ENCODE peak calls at places on chromosomes 12 and 14, in nine cellular contexts. S is left lung, Z is cardiac fibroblast, D is mesenchymal stem cell, A is OCI-LY7, R is right cardiac atrium, U is GM06990, M is heart right ventricle, Y is PC-9. W is an unnamed sample.

GRCh38 chr14:103896578-103896977 is 31.7 kb upstream of the TDRD9 start:
- DNase-seq in R (no peak), D (no peak), Z (no peak), U (no peak), Y (no peak), M (no peak), S (no peak), A (no peak), W (no peak)

GRCh38 chr12:76636141-76636692 is 76.6 kb upstream of the OSBPL8 start:
- DNase-seq in U (no peak), R (no peak), A (no peak), S (no peak), Y (peak; percentile 39), M (no peak), D (no peak), Z (peak; percentile 79), W (no peak)

GRCh38 chr12:46217686-46218508 is 50.9 kb downstream of the SLC38A1 start:
- DNase-seq in D (no peak), A (peak; percentile 89), Y (no peak), M (no peak), Z (no peak), U (peak; percentile 77), S (no peak), R (no peak), W (no peak)

GRCh38 chr12:2960432-2960956 is 1.3 kb downstream of the TEAD4 start:
- DNase-seq in U (no peak), M (no peak), D (peak; percentile 72), S (no peak), R (no peak), A (no peak), Z (peak; percentile 25), Y (peak; percentile 48), W (no peak)

GRCh38 chr14:59189281-59189821 is 884 bp downstream of the DAAM1 start:
- DNase-seq in M (peak; percentile 21), A (peak; percentile 78), S (peak; percentile 40), R (peak; percentile 62), Z (peak; percentile 35), U (peak; percentile 66), D (no peak), Y (no peak), W (no peak)

GRCh38 chr12:54017027-54017788 is 8.4 kb downstream of the HOXC8 start:
- DNase-seq in D (peak; percentile 80), R (no peak), A (peak; percentile 77), S (no peak), U (no peak), M (no peak), Y (peak; percentile 52), Z (no peak), W (no peak)

GRCh38 chr14:99006271-99006670 is 265.7 kb downstream of the BCL11B start:
- DNase-seq in S (no peak), M (no peak), D (no peak), U (no peak), Y (no peak), R (no peak), Z (no peak), A (no peak), W (no peak)

GRCh38 chr12:79710707-79711483 is 20.1 kb upstream of the PAWR start:
- DNase-seq in D (no peak), Z (no peak), U (no peak), M (no peak), Y (no peak), S (no peak), R (peak; percentile 35), A (no peak), W (no peak)

GRCh38 chr12:128076188-128076587 is 190.8 kb upstream of the TMEM132C start:
- DNase-seq in S (no peak), D (peak; percentile 81), Y (no peak), M (no peak), Z (peak; percentile 30), A (no peak), U (no peak), R (no peak), W (peak; percentile 64)

GRCh38 chr12:24709201-24709600 is 239.7 kb downstream of the BCAT1 start:
- DNase-seq in D (peak; percentile 48), M (no peak), A (no peak), S (no peak), U (no peak), Y (no peak), R (no peak), Z (peak; percentile 18), W (no peak)

GRCh38 chr12:64124511-64125197 is 97.4 kb downstream of the KICS2 start:
- DNase-seq in Y (no peak), A (no peak), D (peak; percentile 20), R (no peak), U (no peak), S (no peak), Z (peak; percentile 26), M (no peak), W (no peak)

GRCh38 chr12:80175307-80175930 is 76.1 kb downstream of the OTOGL start:
- DNase-seq in M (no peak), Y (peak; percentile 48), Z (peak; percentile 37), A (no peak), S (no peak), R (no peak), U (no peak), D (no peak), W (no peak)

DNA sequence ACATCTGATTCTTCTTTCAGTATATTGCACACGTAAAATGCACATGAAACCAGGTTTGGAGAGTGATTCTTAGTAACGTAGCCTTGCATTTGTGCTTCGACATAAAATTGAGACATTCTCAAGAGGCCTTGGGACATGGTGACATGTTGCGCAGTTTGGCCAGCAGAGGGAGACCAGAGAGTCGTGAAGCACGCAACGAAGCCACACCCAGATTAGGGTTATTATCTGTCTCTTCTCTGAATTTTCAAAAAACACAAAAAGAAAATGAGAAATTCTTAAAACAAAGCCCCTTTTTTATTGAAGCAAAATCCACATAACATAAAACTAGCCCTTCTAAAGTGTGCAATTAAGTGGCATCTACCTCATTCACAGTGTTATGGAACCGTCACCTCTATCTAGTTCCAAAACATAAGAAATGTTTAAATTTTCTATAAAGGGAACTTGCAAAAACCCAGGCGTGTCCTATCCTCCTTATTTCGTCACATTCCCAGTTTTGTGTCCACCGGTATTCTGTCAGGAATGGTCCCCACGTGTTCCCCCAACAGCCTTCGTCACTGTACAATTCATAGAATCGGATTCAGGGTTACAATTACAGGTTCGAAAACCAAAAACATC is 108.8 kb upstream of the ATF7IP start:
- DNase-seq in R (peak; percentile 94), U (no peak), M (peak; percentile 90), Z (peak; percentile 95), Y (no peak), D (peak; percentile 81), S (peak; percentile 83), A (peak; percentile 94), W (peak; percentile 59)
- H3K4me3 ChIP-seq in R (no peak overlapping the region), U (no peak overlapping the region), M (no peak overlapping the region), Z (no peak overlapping the region), Y (peak overlapping the region; percentile 36), D (peak overlapping the region; percentile 38), S (no peak overlapping the region), A (peak overlapping the region; percentile 42), W (no peak overlapping the region)

GRCh38 chr12:104520242-104520900 is 63.6 kb downstream of the CHST11 start:
- DNase-seq in R (no peak), M (no peak), Z (peak; percentile 38), D (peak; percentile 90), S (no peak), U (peak; percentile 32), Y (no peak), A (peak; percentile 79), W (no peak)

GRCh38 chr12:104524026-104524425 is 67.3 kb downstream of the CHST11 start:
- DNase-seq in Z (no peak), S (no peak), Y (no peak), M (no peak), R (no peak), U (no peak), A (no peak), D (no peak), W (no peak)

GRCh38 chr12:104521731-104522130 is 65.0 kb downstream of the CHST11 start:
- DNase-seq in D (peak; percentile 34), Y (no peak), R (no peak), Z (peak; percentile 50), S (no peak), A (no peak), M (no peak), U (no peak), W (no peak)

GRCh38 chr12:104524433-104524832 is 67.7 kb downstream of the CHST11 start:
- DNase-seq in Y (no peak), A (no peak), M (no peak), Z (no peak), D (no peak), R (no peak), U (no peak), S (no peak), W (no peak)

DNA sequence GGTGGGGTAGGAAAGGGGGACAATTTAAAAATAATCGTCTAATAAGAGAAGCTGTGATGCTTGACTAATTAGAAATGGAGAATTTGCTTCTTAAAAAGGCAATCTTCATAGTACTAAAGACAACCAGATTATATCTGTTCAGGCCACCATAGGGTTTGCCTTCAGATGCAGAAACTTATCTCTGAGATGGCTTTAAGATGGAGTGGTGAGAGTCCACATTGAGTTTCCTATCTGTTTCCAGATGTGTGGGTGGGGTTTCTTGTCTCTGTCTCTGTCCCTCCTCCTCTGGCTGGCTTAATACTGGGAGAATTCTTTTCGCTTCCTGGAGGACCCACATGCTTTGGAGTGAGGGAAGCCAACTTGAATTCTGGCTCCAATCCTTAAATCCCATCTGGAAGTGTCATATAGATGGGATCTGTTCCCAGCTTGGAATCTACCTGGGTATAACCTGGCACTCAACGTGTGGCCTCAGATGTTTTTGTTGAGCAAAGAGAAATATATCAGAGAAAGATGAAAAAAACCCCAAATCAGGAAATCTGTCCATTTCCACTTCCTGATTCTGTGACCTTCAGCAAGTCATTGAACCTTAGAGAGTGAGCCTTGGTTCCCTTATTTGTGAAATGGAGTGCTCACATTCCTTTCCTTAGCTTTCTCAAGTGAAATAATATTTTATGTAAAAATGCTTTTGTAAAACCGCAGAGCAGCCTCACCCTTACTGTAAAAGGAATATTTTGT is 66.4 kb downstream of the CHST11 start:
- DNase-seq in U (no peak), Z (peak; percentile 15), D (no peak), A (peak; percentile 63), S (no peak), M (no peak), Y (no peak), R (no peak), W (no peak)
- H3K4me3 ChIP-seq in U (no peak overlapping the region), Z (no peak overlapping the region), D (peak overlapping the region; percentile 1), A (peak overlapping the region; percentile 44), S (no peak overlapping the region), M (no peak overlapping the region), Y (no peak overlapping the region), R (no peak overlapping the region), W (no peak overlapping the region)

GRCh38 chr14:21521526-21521925 is 4.6 kb downstream of the SALL2 start:
- DNase-seq in M (no peak), S (no peak), A (no peak), R (no peak), U (no peak), Y (no peak), Z (peak; percentile 92), D (peak; percentile 40), W (peak; percentile 31)
- H3K4me3 ChIP-seq in M (no peak overlapping the region), S (no peak overlapping the region), A (no peak overlapping the region), R (no peak overlapping the region), U (no peak overlapping the region), Y (no peak overlapping the region), Z (no peak overlapping the region), D (no peak overlapping the region), W (no peak overlapping the region)

DNA sequence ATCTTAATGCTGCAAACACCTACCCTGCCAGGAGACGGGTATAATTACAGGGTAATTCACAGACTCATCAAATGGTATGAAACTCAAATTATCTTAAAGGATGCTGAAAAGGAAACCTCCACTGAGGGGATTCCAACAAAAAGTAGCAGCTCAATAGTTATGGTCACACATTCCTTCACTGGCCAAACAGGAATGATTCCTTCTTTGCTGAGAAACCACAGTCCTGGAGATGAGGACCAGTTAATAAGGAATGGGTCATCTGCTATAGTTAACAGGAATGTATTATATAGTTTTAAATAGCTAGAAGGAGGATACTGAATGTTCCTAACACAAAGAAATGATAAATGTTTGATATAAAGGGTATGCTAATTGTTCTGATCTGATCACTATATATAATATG is 136.9 kb downstream of the STXBP6 start:
- DNase-seq in R (no peak), M (no peak), Y (no peak), S (no peak), D (no peak), Z (no peak), U (no peak), A (no peak), W (no peak)
- H3K4me3 ChIP-seq in R (no peak overlapping the region), M (no peak overlapping the region), Y (no peak overlapping the region), S (no peak overlapping the region), D (no peak overlapping the region), Z (no peak overlapping the region), U (no peak overlapping the region), A (no peak overlapping the region), W (no peak overlapping the region)

W was measured in skeletal muscle cell.